ENCODE peak calls at places on chromosomes 7 and 10, in four cellular contexts. V is neuronal stem cell, J is GM12891, T is LoVo. Y is an unnamed sample.

GRCh38 chr7:140229591-140230516 is 53.1 kb upstream of the KDM7A start:
- DNase-seq in J (no peak), T (peak), V (peak), Y (no peak)

GRCh38 chr10:57844387-57844998 is 423.2 kb downstream of the IPMK start:
- DNase-seq in T (no peak), V (no peak), J (no peak), Y (no peak)

GRCh38 chr7:32217841-32218467 is 147.7 kb upstream of the PDE1C start:
- DNase-seq in T (no peak), V (no peak), J (no peak), Y (no peak)

GRCh38 chr7:40709077-40709964 is 574.5 kb downstream of the SUGCT start:
- DNase-seq in T (no peak), V (no peak), J (no peak), Y (no peak)

GRCh38 chr10:73814896-73815718 is 3.7 kb upstream of the NDST2 start:
- DNase-seq in V (no peak), J (no peak), T (no peak), Y (no peak)

GRCh38 chr10:23523251-23523650 is 84.4 kb downstream of the OTUD1 start:
- DNase-seq in T (no peak), V (no peak), J (no peak), Y (no peak)

GRCh38 chr10:113470372-113471240 is 82.2 kb upstream of the HABP2 start:
- DNase-seq in V (no peak), T (no peak), J (no peak), Y (no peak)

GRCh38 chr7:8418627-8419245 is 14.7 kb upstream of the NXPH1 start:
- DNase-seq in J (no peak), T (peak), V (peak), Y (no peak)

GRCh38 chr7:15305002-15305600 is 256.7 kb downstream of the AGMO start:
- DNase-seq in V (peak), T (peak), J (no peak), Y (no peak)

GRCh38 chr10:3825244-3825643 is 40.2 kb upstream of the KLF6 start:
- DNase-seq in V (no peak), T (peak), J (no peak), Y (no peak)

GRCh38 chr7:369476-369980 is 79.6 kb downstream of the FOXL3 start:
- DNase-seq in T (no peak), J (no peak), V (no peak), Y (no peak)